ENCODE peak calls at places on chromosomes 11 and 22, in four cellular contexts. One of them, this sample, is unnamed.

GRCh38 chr11:78562398-78562797 is 12.3 kb downstream of the NARS2 start:
- DNase-seq in stimulated activated CD4-positive, alpha-beta T cell treated with anti-CD3 and anti-CD28 coated beads, Interleukin-12 subunit alpha, Interleukin-12 subunit beta, amount 100 ng/mL, for 48 hours: no peak
- DNase-seq in posterior vena cava: no peak
- DNase-seq in activated CD4-positive, CD25-positive, alpha-beta regulatory T cell: no peak
- DNase-seq in this sample: no peak

GRCh38 chr11:123187670-123188507 is 7.2 kb downstream of the CLMP start:
- DNase-seq in posterior vena cava: no peak
- DNase-seq in stimulated activated CD4-positive, alpha-beta T cell treated with anti-CD3 and anti-CD28 coated beads, Interleukin-12 subunit alpha, Interleukin-12 subunit beta, amount 100 ng/mL, for 48 hours: no peak
- DNase-seq in activated CD4-positive, CD25-positive, alpha-beta regulatory T cell: no peak
- DNase-seq in this sample: no peak

GRCh38 chr22:46538816-46539163 is 1.4 kb upstream of the CELSR1 start:
- DNase-seq in activated CD4-positive, CD25-positive, alpha-beta regulatory T cell: no peak
- DNase-seq in posterior vena cava: no peak
- DNase-seq in stimulated activated CD4-positive, alpha-beta T cell treated with anti-CD3 and anti-CD28 coated beads, Interleukin-12 subunit alpha, Interleukin-12 subunit beta, amount 100 ng/mL, for 48 hours: no peak
- DNase-seq in this sample: no peak

GRCh38 chr11:134398644-134399292 is 13.3 kb downstream of the B3GAT1 start:
- DNase-seq in stimulated activated CD4-positive, alpha-beta T cell treated with anti-CD3 and anti-CD28 coated beads, Interleukin-12 subunit alpha, Interleukin-12 subunit beta, amount 100 ng/mL, for 48 hours: no peak
- DNase-seq in posterior vena cava: no peak
- DNase-seq in activated CD4-positive, CD25-positive, alpha-beta regulatory T cell: no peak
- DNase-seq in this sample: no peak

GRCh38 chr22:29216873-29217666 is 11.4 kb downstream of the EMID1 start:
- DNase-seq in posterior vena cava: no peak
- DNase-seq in stimulated activated CD4-positive, alpha-beta T cell treated with anti-CD3 and anti-CD28 coated beads, Interleukin-12 subunit alpha, Interleukin-12 subunit beta, amount 100 ng/mL, for 48 hours: no peak
- DNase-seq in activated CD4-positive, CD25-positive, alpha-beta regulatory T cell: no peak
- DNase-seq in this sample: no peak

GRCh38 chr11:8910662-8911039 is 338 bp upstream of the AKIP1 start:
- DNase-seq in stimulated activated CD4-positive, alpha-beta T cell treated with anti-CD3 and anti-CD28 coated beads, Interleukin-12 subunit alpha, Interleukin-12 subunit beta, amount 100 ng/mL, for 48 hours: no peak
- DNase-seq in posterior vena cava: no peak
- DNase-seq in activated CD4-positive, CD25-positive, alpha-beta regulatory T cell: no peak
- DNase-seq in this sample: no peak

GRCh38 chr22:38967451-38968450 is 10.3 kb downstream of the APOBEC3A start:
- DNase-seq in stimulated activated CD4-positive, alpha-beta T cell treated with anti-CD3 and anti-CD28 coated beads, Interleukin-12 subunit alpha, Interleukin-12 subunit beta, amount 100 ng/mL, for 48 hours: no peak
- DNase-seq in posterior vena cava: peak
- DNase-seq in activated CD4-positive, CD25-positive, alpha-beta regulatory T cell: no peak
- DNase-seq in this sample: no peak

GRCh38 chr11:125069796-125070195 is 6.7 kb downstream of the SLC37A2 start:
- DNase-seq in posterior vena cava: no peak
- DNase-seq in stimulated activated CD4-positive, alpha-beta T cell treated with anti-CD3 and anti-CD28 coated beads, Interleukin-12 subunit alpha, Interleukin-12 subunit beta, amount 100 ng/mL, for 48 hours: no peak
- DNase-seq in activated CD4-positive, CD25-positive, alpha-beta regulatory T cell: no peak
- DNase-seq in this sample: no peak

This sample was measured in naive thymus-derived CD8-positive, alpha-beta T cell.